ENCODE peak calls at places on chromosome 17, in five cellular contexts. One of them, this sample, is unnamed.

GRCh38 chr17:69412336-69412735 is 2.2 kb upstream of the MAP2K6 start:
- DNase-seq in HepG2: no peak
- DNase-seq in tibial nerve: no peak
- DNase-seq in endothelial cell of umbilical vein: no peak
- DNase-seq in spleen: no peak
- DNase-seq in this sample: no peak

GRCh38 chr17:49968380-49969133 is 433 bp upstream of the DLX4 start:
- DNase-seq in spleen: peak
- DNase-seq in HepG2: peak
- DNase-seq in endothelial cell of umbilical vein: peak
- DNase-seq in tibial nerve: no peak
- DNase-seq in this sample: peak

GRCh38 chr17:57943645-57944044 is 11.6 kb downstream of the CUEDC1 start:
- DNase-seq in tibial nerve: no peak
- DNase-seq in endothelial cell of umbilical vein: no peak
- DNase-seq in HepG2: no peak
- DNase-seq in spleen: no peak
- DNase-seq in this sample: no peak

GRCh38 chr17:49369760-49370159 is 7.7 kb upstream of the ZNF652 start:
- DNase-seq in endothelial cell of umbilical vein: no peak
- DNase-seq in spleen: no peak
- DNase-seq in tibial nerve: no peak
- DNase-seq in HepG2: no peak
- DNase-seq in this sample: no peak

GRCh38 chr17:78131172-78132085 is 858 bp downstream of the TMC8 start:
- DNase-seq in HepG2: no peak
- DNase-seq in spleen: peak
- DNase-seq in endothelial cell of umbilical vein: no peak
- DNase-seq in tibial nerve: no peak
- DNase-seq in this sample: no peak

GRCh38 chr17:29577778-29578211 is 9.3 kb downstream of the TP53I13 start:
- DNase-seq in endothelial cell of umbilical vein: no peak
- DNase-seq in tibial nerve: no peak
- DNase-seq in spleen: no peak
- DNase-seq in HepG2: no peak
- DNase-seq in this sample: no peak

GRCh38 chr17:64164592-64165285 is 34.8 kb upstream of the ERN1 start:
- DNase-seq in spleen: no peak
- DNase-seq in tibial nerve: no peak
- DNase-seq in HepG2: no peak
- DNase-seq in endothelial cell of umbilical vein: no peak
- DNase-seq in this sample: no peak

GRCh38 chr17:33873218-33873617 is 381.9 kb upstream of the CCL2 start:
- DNase-seq in tibial nerve: no peak
- DNase-seq in spleen: no peak
- DNase-seq in endothelial cell of umbilical vein: no peak
- DNase-seq in HepG2: no peak
- DNase-seq in this sample: no peak

GRCh38 chr17:10114931-10115535 is 83.4 kb downstream of the GAS7 start:
- DNase-seq in spleen: peak
- DNase-seq in HepG2: no peak
- DNase-seq in tibial nerve: peak
- DNase-seq in endothelial cell of umbilical vein: no peak
- DNase-seq in this sample: peak

GRCh38 chr17:49987290-49987585 is 7.8 kb downstream of the DLX3 start:
- DNase-seq in tibial nerve: no peak
- DNase-seq in endothelial cell of umbilical vein: no peak
- DNase-seq in HepG2: no peak
- DNase-seq in spleen: no peak
- DNase-seq in this sample: no peak

GRCh38 chr17:21287703-21288449 is 3.4 kb downstream of the MAP2K3 start:
- DNase-seq in tibial nerve: peak
- DNase-seq in HepG2: peak
- DNase-seq in spleen: peak
- DNase-seq in endothelial cell of umbilical vein: peak
- DNase-seq in this sample: peak

GRCh38 chr17:3754066-3754457 is 30.4 kb downstream of the HASPIN start:
- DNase-seq in endothelial cell of umbilical vein: no peak
- DNase-seq in tibial nerve: no peak
- DNase-seq in spleen: no peak
- DNase-seq in HepG2: no peak
- DNase-seq in this sample: no peak

GRCh38 chr17:63699638-63700527 is at the start of gene LIMD2:
- DNase-seq in tibial nerve: no peak
- DNase-seq in endothelial cell of umbilical vein: peak
- DNase-seq in HepG2: no peak
- DNase-seq in spleen: peak
- DNase-seq in this sample: peak

GRCh38 chr17:70048020-70048419 is 27.0 kb upstream of the KCNJ16 start:
- DNase-seq in tibial nerve: no peak
- DNase-seq in HepG2: no peak
- DNase-seq in spleen: no peak
- DNase-seq in endothelial cell of umbilical vein: no peak
- DNase-seq in this sample: no peak

GRCh38 chr17:63835167-63835720 is 7.2 kb downstream of the SMARCD2 start:
- DNase-seq in HepG2: no peak
- DNase-seq in spleen: peak
- DNase-seq in tibial nerve: no peak
- DNase-seq in endothelial cell of umbilical vein: no peak
- DNase-seq in this sample: no peak

DNA sequence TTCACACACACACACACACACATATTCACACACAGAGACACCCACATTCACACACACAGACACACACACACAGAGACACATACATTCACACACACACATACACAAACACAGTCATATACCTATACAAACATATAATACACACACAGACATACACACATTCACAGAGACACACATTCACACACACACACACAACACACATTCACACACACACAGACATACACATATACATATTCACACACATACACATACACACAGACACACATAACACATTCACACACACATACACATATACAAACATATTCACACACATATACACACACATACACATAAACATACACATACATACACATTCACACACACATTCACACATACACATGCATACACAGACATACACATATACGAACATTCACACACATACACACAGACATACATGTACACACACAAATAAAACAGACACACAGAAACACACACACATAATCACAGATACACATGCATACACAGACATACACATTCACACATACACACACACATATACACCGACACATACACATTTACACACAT is 7.9 kb downstream of the PRCD start:
- DNase-seq in spleen: no peak
- DNase-seq in endothelial cell of umbilical vein: no peak
- DNase-seq in HepG2: no peak
- DNase-seq in tibial nerve: no peak
- DNase-seq in this sample: no peak
- TF ChIP-seq POLR2A in spleen: no peak
- TF ChIP-seq POLR2A in endothelial cell of umbilical vein: no peak
- TF ChIP-seq POLR2A in HepG2: no peak
- TF ChIP-seq POLR2A in tibial nerve: no peak
- TF ChIP-seq POLR2A in this sample: no peak

GRCh38 chr17:72591500-72592241 is 470.9 kb downstream of the SOX9 start:
- DNase-seq in endothelial cell of umbilical vein: no peak
- DNase-seq in tibial nerve: no peak
- DNase-seq in spleen: no peak
- DNase-seq in HepG2: peak
- DNase-seq in this sample: peak

GRCh38 chr17:72590882-72591499 is 470.2 kb downstream of the SOX9 start:
- DNase-seq in HepG2: no peak
- DNase-seq in endothelial cell of umbilical vein: no peak
- DNase-seq in tibial nerve: no peak
- DNase-seq in spleen: no peak
- DNase-seq in this sample: peak

GRCh38 chr17:72592967-72593325 is 472.1 kb downstream of the SOX9 start:
- DNase-seq in spleen: no peak
- DNase-seq in HepG2: no peak
- DNase-seq in endothelial cell of umbilical vein: no peak
- DNase-seq in tibial nerve: no peak
- DNase-seq in this sample: no peak

GRCh38 chr17:72594248-72594647 is 473.4 kb downstream of the SOX9 start:
- DNase-seq in endothelial cell of umbilical vein: no peak
- DNase-seq in spleen: no peak
- DNase-seq in tibial nerve: no peak
- DNase-seq in HepG2: no peak
- DNase-seq in this sample: no peak

DNA sequence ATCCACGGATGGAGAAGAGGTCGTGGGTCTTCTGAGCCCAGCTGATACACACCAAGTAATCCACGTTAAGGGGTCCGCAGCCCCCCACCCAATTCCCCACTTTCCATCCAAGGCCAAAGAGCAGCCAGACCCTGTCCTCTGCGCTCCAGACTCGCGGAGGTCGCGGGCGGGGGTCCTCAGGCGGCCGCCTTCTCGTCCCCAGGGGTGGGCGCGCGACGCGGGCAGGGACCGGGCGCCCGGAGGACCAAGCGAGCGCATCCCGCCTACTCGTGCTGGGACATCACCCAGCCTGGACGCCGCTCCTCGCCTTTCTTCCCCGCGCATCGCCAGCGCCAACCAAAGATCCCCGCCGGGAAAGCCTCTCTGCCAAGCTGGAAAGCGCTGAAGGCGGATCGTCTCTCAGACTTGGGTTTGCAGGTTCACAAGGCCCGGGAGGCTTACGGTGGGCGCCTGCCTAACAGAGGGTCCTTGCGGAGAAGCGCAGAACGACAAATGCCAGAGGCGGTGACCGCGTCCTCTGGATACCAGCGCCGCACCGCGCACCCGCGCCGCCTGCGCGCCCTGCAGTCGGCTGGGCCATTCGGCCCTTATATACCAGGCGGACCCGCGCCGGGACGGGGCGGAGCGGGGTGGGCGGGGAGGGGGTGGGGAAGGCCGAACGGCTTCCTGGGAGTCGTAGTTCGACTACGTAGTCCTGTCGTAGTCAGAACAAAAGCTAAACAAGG is 471.6 kb downstream of the SOX9 start:
- DNase-seq in tibial nerve: peak
- DNase-seq in HepG2: peak
- DNase-seq in endothelial cell of umbilical vein: no peak
- DNase-seq in spleen: no peak
- DNase-seq in this sample: peak
- TF ChIP-seq POLR2A in tibial nerve: peak
- TF ChIP-seq POLR2A in HepG2: peak
- TF ChIP-seq POLR2A in endothelial cell of umbilical vein: no peak
- TF ChIP-seq POLR2A in spleen: no peak
- TF ChIP-seq POLR2A in this sample: peak

GRCh38 chr17:32486091-32486700 is 597 bp upstream of the CDK5R1 start:
- DNase-seq in HepG2: peak
- DNase-seq in endothelial cell of umbilical vein: peak
- DNase-seq in spleen: peak
- DNase-seq in tibial nerve: no peak
- DNase-seq in this sample: peak
- TF ChIP-seq POLR2A in HepG2: peak
- TF ChIP-seq POLR2A in endothelial cell of umbilical vein: no peak
- TF ChIP-seq POLR2A in spleen: no peak
- TF ChIP-seq POLR2A in tibial nerve: peak
- TF ChIP-seq POLR2A in this sample: no peak

GRCh38 chr17:75906143-75906884 is 1.6 kb upstream of the MRPL38 start:
- DNase-seq in HepG2: no peak
- DNase-seq in spleen: no peak
- DNase-seq in endothelial cell of umbilical vein: no peak
- DNase-seq in tibial nerve: no peak
- DNase-seq in this sample: no peak

GRCh38 chr17:75901727-75902126 is 3.0 kb downstream of the MRPL38 start:
- DNase-seq in HepG2: no peak
- DNase-seq in tibial nerve: no peak
- DNase-seq in endothelial cell of umbilical vein: no peak
- DNase-seq in spleen: peak
- DNase-seq in this sample: no peak

GRCh38 chr17:75908201-75908600 is 3.5 kb upstream of the MRPL38 start:
- DNase-seq in endothelial cell of umbilical vein: no peak
- DNase-seq in tibial nerve: no peak
- DNase-seq in HepG2: no peak
- DNase-seq in spleen: no peak
- DNase-seq in this sample: no peak

GRCh38 chr17:75902406-75902805 is 2.3 kb downstream of the MRPL38 start:
- DNase-seq in endothelial cell of umbilical vein: no peak
- DNase-seq in spleen: no peak
- DNase-seq in tibial nerve: no peak
- DNase-seq in HepG2: no peak
- DNase-seq in this sample: no peak

GRCh38 chr17:75904749-75905521 is at the start of gene MRPL38:
- DNase-seq in tibial nerve: peak
- DNase-seq in spleen: peak
- DNase-seq in endothelial cell of umbilical vein: peak
- DNase-seq in HepG2: peak
- DNase-seq in this sample: peak
- TF ChIP-seq POLR2A in tibial nerve: peak
- TF ChIP-seq POLR2A in spleen: no peak
- TF ChIP-seq POLR2A in endothelial cell of umbilical vein: no peak
- TF ChIP-seq POLR2A in HepG2: peak
- TF ChIP-seq POLR2A in this sample: peak

DNA sequence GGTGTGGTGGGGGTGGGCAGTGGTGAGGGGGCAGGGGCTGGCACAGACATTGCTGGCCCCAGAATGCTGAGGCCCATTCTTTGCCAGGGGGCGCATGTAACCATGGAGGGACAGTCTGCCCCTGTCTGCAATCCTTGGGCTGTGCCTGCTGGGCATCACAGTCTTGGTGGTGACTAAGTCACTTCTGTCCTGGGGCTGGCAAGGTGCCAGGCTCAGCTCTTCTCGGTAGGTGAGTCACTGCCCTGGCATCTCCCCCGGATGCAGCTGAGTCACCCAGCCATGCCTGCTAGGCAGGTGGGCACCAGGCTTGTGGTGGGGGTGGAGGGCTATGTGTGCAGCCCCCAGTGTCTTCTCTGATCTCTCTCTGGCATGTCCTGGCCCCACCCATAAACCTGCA is 5.6 kb downstream of the RARA start:
- DNase-seq in endothelial cell of umbilical vein: peak
- DNase-seq in spleen: peak
- DNase-seq in tibial nerve: peak
- DNase-seq in HepG2: peak
- DNase-seq in this sample: peak
- TF ChIP-seq POLR2A in endothelial cell of umbilical vein: no peak
- TF ChIP-seq POLR2A in spleen: no peak
- TF ChIP-seq POLR2A in tibial nerve: no peak
- TF ChIP-seq POLR2A in HepG2: no peak
- TF ChIP-seq POLR2A in this sample: no peak

DNA sequence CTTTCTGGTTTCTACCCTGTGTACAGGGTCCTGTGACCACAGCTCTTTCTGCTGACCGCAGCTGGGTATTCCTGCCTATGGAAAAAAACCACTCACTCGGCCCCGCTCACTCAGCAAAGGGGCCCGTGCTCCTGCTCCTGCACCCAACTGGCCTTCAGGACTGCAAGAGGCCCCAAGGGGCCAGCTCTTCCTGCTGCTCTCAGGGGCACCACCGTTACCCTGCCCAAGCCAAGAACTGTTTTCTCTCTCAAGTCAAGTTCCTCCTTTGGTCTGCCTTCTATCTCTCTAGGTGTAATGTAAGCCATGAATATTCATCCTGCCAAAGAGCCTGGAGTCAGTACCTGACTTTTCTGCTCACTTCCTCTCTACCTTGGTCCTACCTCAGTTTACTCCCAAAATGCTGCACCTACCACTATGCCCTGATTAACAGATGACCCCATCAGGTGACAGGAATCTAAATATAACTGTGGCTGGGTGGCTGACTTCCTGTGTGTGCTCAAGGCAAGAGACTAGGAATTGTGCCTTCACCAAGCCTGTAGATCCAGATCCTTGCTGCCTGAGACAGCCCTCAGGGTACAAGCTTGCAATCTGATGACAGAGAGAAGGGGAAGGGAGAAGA is 20.4 kb upstream of the SCIMP start:
- DNase-seq in endothelial cell of umbilical vein: no peak
- DNase-seq in tibial nerve: no peak
- DNase-seq in spleen: peak
- DNase-seq in HepG2: no peak
- DNase-seq in this sample: no peak
- TF ChIP-seq POLR2A in endothelial cell of umbilical vein: no peak
- TF ChIP-seq POLR2A in tibial nerve: no peak
- TF ChIP-seq POLR2A in spleen: no peak
- TF ChIP-seq POLR2A in HepG2: no peak
- TF ChIP-seq POLR2A in this sample: no peak

This sample was measured in H54.